ENCODE peak calls at places on chromosomes 13 and 19, in ten cellular contexts. P is K562, V is endodermal cell, B is psoas muscle, U is hepatocyte, G is thoracic aorta, H is body of pancreas, E is RWPE1, M is upper lobe of right lung, F is right lobe of liver. Q is an unnamed sample.

GRCh38 chr19:23384166-23384565 is 11.1 kb downstream of the ZNF91 start:
- DNase-seq in P (no peak), V (no peak), B (no peak), U (no peak), G (no peak), H (no peak), E (no peak), M (no peak), F (no peak), Q (no peak)

GRCh38 chr13:31225998-31226675 is 26.4 kb downstream of the B3GLCT start:
- DNase-seq in P (no peak), V (peak), B (no peak), U (no peak), G (no peak), H (no peak), E (no peak), M (no peak), F (no peak), Q (no peak)

GRCh38 chr13:30971575-30971974 is 39.1 kb downstream of the TEX26 start:
- DNase-seq in P (no peak), V (no peak), B (no peak), U (no peak), G (no peak), H (no peak), E (no peak), M (no peak), F (no peak), Q (no peak)

GRCh38 chr19:45340899-45341453 is 426 bp downstream of the KLC3 start:
- DNase-seq in P (no peak), V (peak), B (no peak), U (no peak), G (no peak), H (peak), E (no peak), M (no peak), F (no peak), Q (no peak)

GRCh38 chr13:77372275-77372674 is 45.4 kb upstream of the MYCBP2 start:
- DNase-seq in P (no peak), V (no peak), B (no peak), U (no peak), G (no peak), H (no peak), E (no peak), M (no peak), F (no peak), Q (no peak)

GRCh38 chr19:41327076-41327475 is 17.1 kb downstream of the CCDC97 start:
- DNase-seq in P (no peak), V (peak), B (no peak), U (no peak), G (no peak), H (no peak), E (no peak), M (no peak), F (no peak), Q (no peak)

GRCh38 chr19:23823952-23824389 is 65.3 kb upstream of the ZNF681 start:
- DNase-seq in P (peak), V (peak), B (no peak), U (no peak), G (no peak), H (no peak), E (no peak), M (no peak), F (no peak), Q (no peak)

GRCh38 chr19:55858401-55858800 is 22.1 kb downstream of the NLRP4 start:
- DNase-seq in P (no peak), V (no peak), B (no peak), U (no peak), G (no peak), H (no peak), E (no peak), M (no peak), F (no peak), Q (no peak)

GRCh38 chr13:102710261-102710679 is 15.4 kb upstream of the METTL21C start:
- DNase-seq in P (no peak), V (no peak), B (no peak), U (no peak), G (no peak), H (no peak), E (no peak), M (no peak), F (no peak), Q (no peak)

GRCh38 chr13:39688278-39688677 is 32.8 kb downstream of the COG6 start:
- DNase-seq in P (no peak), V (no peak), B (no peak), U (no peak), G (no peak), H (no peak), E (no peak), M (no peak), F (no peak), Q (no peak)

GRCh38 chr13:39682310-39682709 is 26.8 kb downstream of the COG6 start:
- DNase-seq in P (no peak), V (no peak), B (no peak), U (no peak), G (no peak), H (no peak), E (no peak), M (no peak), F (no peak), Q (no peak)

GRCh38 chr13:39682788-39683187 is 27.3 kb downstream of the COG6 start:
- DNase-seq in P (no peak), V (no peak), B (no peak), U (no peak), G (no peak), H (no peak), E (no peak), M (no peak), F (no peak), Q (no peak)

GRCh38 chr13:39685652-39686051 is 30.2 kb downstream of the COG6 start:
- DNase-seq in P (no peak), V (no peak), B (no peak), U (no peak), G (no peak), H (no peak), E (no peak), M (no peak), F (no peak), Q (no peak)

GRCh38 chr13:39684531-39685137 is 29.2 kb downstream of the COG6 start:
- DNase-seq in P (peak), V (no peak), B (no peak), U (peak), G (no peak), H (no peak), E (peak), M (no peak), F (no peak), Q (no peak)
- TF ChIP-seq CTCF in P (peak), V (peak), B (peak), U (peak), G (peak), H (peak), E (peak), M (peak), F (peak), Q (no peak)

DNA sequence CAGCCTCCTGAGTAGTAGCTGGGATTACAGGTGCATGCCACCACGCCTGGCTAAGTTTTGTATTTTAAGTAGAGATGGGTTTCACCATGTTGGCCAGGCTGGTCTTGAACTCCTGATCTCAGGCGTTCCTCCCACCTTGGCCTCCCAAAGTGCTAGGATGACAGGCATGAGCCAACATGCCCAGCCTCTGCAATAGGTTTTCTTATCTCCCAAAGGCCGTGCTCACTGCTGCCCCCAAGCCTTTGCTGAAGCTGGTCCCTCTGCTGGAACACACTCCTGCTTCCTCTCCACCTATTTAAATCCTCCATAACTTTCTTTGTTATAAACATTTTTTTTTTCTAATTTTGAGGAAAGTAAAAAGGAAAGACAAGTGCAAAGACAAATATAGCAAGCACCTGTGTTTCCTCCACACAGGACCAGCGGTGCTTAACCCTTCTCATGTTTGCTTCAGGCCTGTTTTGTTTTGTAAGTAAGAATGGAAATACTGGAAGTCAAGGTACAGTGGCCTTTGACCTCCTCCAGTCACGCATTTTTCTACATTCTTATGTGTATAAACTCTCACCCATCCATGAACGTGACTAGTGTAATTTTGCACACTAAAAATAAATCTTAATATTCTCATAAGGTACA is 14.5 kb upstream of the TNFAIP8L1 start:
- DNase-seq in P (peak), V (peak), B (no peak), U (peak), G (no peak), H (no peak), E (no peak), M (no peak), F (no peak), Q (no peak)
- H3K27ac ChIP-seq in P (peak), V (no peak), B (no peak), U (no peak), G (no peak), H (no peak), E (no peak), M (no peak), F (no peak), Q (no peak)

GRCh38 chr13:94711561-94712286 is 621 bp downstream of the SOX21 start:
- DNase-seq in P (peak), V (no peak), B (no peak), U (peak), G (no peak), H (no peak), E (peak), M (peak), F (no peak), Q (no peak)

GRCh38 chr13:94712812-94713555 is 639 bp upstream of the SOX21 start:
- DNase-seq in P (no peak), V (peak), B (no peak), U (peak), G (no peak), H (no peak), E (peak), M (peak), F (peak), Q (no peak)

GRCh38 chr13:94713556-94714182 is 1.3 kb upstream of the SOX21 start:
- DNase-seq in P (no peak), V (peak), B (no peak), U (no peak), G (no peak), H (no peak), E (no peak), M (no peak), F (no peak), Q (no peak)

GRCh38 chr13:94712287-94712811 is at the start of gene SOX21:
- DNase-seq in P (no peak), V (peak), B (no peak), U (no peak), G (no peak), H (no peak), E (no peak), M (no peak), F (no peak), Q (no peak)

GRCh38 chr13:94716016-94716415 is 3.7 kb upstream of the SOX21 start:
- DNase-seq in P (no peak), V (no peak), B (no peak), U (no peak), G (no peak), H (no peak), E (no peak), M (no peak), F (no peak), Q (no peak)
- TF ChIP-seq CTCF in P (no peak), V (peak), B (no peak), U (peak), G (no peak), H (no peak), E (no peak), M (no peak), F (no peak), Q (no peak)

GRCh38 chr19:48203794-48204628 is 33.5 kb downstream of the ZSWIM9 start:
- DNase-seq in P (peak), V (peak), B (peak), U (peak), G (peak), H (peak), E (peak), M (peak), F (peak), Q (peak)

GRCh38 chr19:48210005-48210404 is 39.5 kb downstream of the ZSWIM9 start:
- DNase-seq in P (no peak), V (no peak), B (no peak), U (no peak), G (no peak), H (no peak), E (no peak), M (no peak), F (no peak), Q (no peak)

GRCh38 chr19:48203227-48203793 is 32.8 kb downstream of the ZSWIM9 start:
- DNase-seq in P (peak), V (no peak), B (no peak), U (no peak), G (no peak), H (no peak), E (no peak), M (no peak), F (no peak), Q (no peak)

DNA sequence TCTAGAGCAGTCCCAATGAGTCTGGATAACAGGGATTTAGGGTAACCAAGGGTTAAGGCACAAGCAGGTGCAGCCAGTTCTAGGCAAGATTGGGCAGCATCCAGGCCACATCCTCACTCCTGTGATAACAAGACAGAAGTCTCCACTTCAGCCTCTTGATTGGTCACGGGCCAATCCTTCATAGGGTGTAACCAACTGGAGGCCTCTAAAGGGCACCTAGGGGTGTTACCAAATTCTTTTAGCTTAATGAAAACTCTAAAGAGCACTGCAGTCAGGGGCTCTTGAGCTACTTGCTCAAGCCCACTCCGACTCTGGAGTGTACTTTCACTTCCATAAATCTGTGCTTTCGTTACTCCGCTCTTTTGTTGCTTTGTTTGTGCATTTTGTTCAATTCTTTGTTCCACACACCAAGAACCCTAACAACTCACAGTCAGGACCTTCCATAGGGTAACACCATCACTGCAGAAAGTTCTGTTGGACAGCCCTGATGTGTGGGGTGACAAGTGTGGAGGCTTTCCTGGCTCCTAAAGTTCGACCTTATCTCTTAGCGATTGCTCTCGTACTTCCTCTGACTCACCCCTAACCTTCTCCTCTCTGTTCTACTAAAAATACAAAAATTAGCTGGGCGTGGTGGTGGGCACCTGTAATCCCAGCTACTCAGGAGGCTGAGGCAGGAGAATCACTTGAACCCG is 36.1 kb downstream of the ZSWIM9 start:
- DNase-seq in P (peak), V (no peak), B (no peak), U (no peak), G (no peak), H (no peak), E (no peak), M (peak), F (no peak), Q (no peak)
- H3K27ac ChIP-seq in P (peak), V (no peak), B (no peak), U (no peak), G (no peak), H (no peak), E (no peak), M (peak), F (no peak), Q (no peak)

GRCh38 chr19:19006213-19006612 is 27.1 kb downstream of the SUGP2 start:
- DNase-seq in P (no peak), V (no peak), B (no peak), U (no peak), G (no peak), H (no peak), E (no peak), M (no peak), F (no peak), Q (no peak)

GRCh38 chr19:19010551-19010950 is 22.8 kb downstream of the SUGP2 start:
- DNase-seq in P (no peak), V (no peak), B (no peak), U (no peak), G (no peak), H (no peak), E (no peak), M (no peak), F (no peak), Q (no peak)

GRCh38 chr19:19004144-19004543 is 29.2 kb downstream of the SUGP2 start:
- DNase-seq in P (no peak), V (no peak), B (no peak), U (no peak), G (no peak), H (no peak), E (no peak), M (no peak), F (no peak), Q (no peak)

DNA sequence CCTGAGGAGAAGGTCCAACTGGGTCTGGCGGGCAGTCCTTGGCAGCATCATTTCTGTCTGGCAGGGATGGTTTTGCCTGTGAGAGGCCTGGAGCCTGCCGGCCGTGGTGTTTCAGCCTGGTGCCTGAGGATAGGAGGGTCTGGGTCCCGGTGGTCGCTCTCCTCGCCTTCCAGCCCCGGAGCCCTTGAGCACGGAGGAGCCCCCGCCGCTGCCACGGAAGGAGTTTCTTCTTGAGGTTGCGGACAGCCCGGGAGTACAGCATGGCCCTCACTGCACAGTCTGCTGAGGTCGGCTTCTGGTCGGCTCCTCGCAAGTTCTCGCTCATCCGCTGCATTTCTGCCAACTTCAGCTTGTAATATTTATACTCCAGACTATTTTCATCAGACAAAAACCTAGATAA is 23.4 kb downstream of the SUGP2 start:
- DNase-seq in P (no peak), V (no peak), B (no peak), U (no peak), G (no peak), H (no peak), E (no peak), M (no peak), F (no peak), Q (no peak)
- TF ChIP-seq CTCF in P (no peak), V (no peak), B (no peak), U (no peak), G (no peak), H (no peak), E (no peak), M (no peak), F (no peak), Q (no peak)

GRCh38 chr13:109203587-109203986 is 574.2 kb downstream of the MYO16 start:
- DNase-seq in P (no peak), V (no peak), B (no peak), U (no peak), G (no peak), H (no peak), E (no peak), M (no peak), F (no peak), Q (no peak)
- H3K27ac ChIP-seq in P (no peak), V (no peak), B (no peak), U (no peak), G (no peak), H (no peak), E (no peak), M (no peak), F (no peak), Q (no peak)

GRCh38 chr13:20313896-20314295 is 81.8 kb upstream of the GJB6 start:
- DNase-seq in P (no peak), V (no peak), B (no peak), U (no peak), G (no peak), H (no peak), E (no peak), M (no peak), F (no peak), Q (no peak)

GRCh38 chr13:20312292-20312691 is 80.2 kb upstream of the GJB6 start:
- DNase-seq in P (no peak), V (no peak), B (no peak), U (no peak), G (no peak), H (no peak), E (no peak), M (no peak), F (no peak), Q (peak)

GRCh38 chr13:20305587-20305986 is 73.5 kb upstream of the GJB6 start:
- DNase-seq in P (no peak), V (no peak), B (no peak), U (no peak), G (no peak), H (no peak), E (no peak), M (no peak), F (no peak), Q (no peak)

GRCh38 chr13:20306039-20306438 is 73.9 kb upstream of the GJB6 start:
- DNase-seq in P (no peak), V (no peak), B (no peak), U (no peak), G (no peak), H (no peak), E (no peak), M (no peak), F (no peak), Q (no peak)

GRCh38 chr13:20311022-20311421 is 78.9 kb upstream of the GJB6 start:
- DNase-seq in P (no peak), V (no peak), B (no peak), U (no peak), G (no peak), H (no peak), E (no peak), M (no peak), F (no peak), Q (no peak)
- TF ChIP-seq CTCF in P (no peak), V (no peak), B (no peak), U (no peak), G (no peak), H (no peak), E (no peak), M (no peak), F (no peak), Q (no peak)

GRCh38 chr19:1855040-1855827 is 7.0 kb upstream of the REXO1 start:
- DNase-seq in P (peak), V (peak), B (peak), U (peak), G (no peak), H (peak), E (peak), M (peak), F (peak), Q (peak)

GRCh38 chr19:1852729-1853128 is 4.4 kb upstream of the REXO1 start:
- DNase-seq in P (no peak), V (no peak), B (no peak), U (no peak), G (no peak), H (no peak), E (no peak), M (no peak), F (peak), Q (no peak)

GRCh38 chr19:1854542-1855039 is 6.3 kb upstream of the REXO1 start:
- DNase-seq in P (peak), V (no peak), B (no peak), U (no peak), G (no peak), H (no peak), E (no peak), M (peak), F (no peak), Q (no peak)

GRCh38 chr19:1853295-1854031 is 5.2 kb upstream of the REXO1 start:
- DNase-seq in P (peak), V (peak), B (peak), U (peak), G (no peak), H (peak), E (peak), M (peak), F (peak), Q (no peak)

GRCh38 chr19:1854032-1854541 is 5.8 kb upstream of the REXO1 start:
- DNase-seq in P (no peak), V (no peak), B (no peak), U (no peak), G (no peak), H (no peak), E (no peak), M (no peak), F (no peak), Q (no peak)
- H3K27ac ChIP-seq in P (peak), V (no peak), B (no peak), U (no peak), G (no peak), H (no peak), E (peak), M (no peak), F (no peak), Q (peak)

DNA sequence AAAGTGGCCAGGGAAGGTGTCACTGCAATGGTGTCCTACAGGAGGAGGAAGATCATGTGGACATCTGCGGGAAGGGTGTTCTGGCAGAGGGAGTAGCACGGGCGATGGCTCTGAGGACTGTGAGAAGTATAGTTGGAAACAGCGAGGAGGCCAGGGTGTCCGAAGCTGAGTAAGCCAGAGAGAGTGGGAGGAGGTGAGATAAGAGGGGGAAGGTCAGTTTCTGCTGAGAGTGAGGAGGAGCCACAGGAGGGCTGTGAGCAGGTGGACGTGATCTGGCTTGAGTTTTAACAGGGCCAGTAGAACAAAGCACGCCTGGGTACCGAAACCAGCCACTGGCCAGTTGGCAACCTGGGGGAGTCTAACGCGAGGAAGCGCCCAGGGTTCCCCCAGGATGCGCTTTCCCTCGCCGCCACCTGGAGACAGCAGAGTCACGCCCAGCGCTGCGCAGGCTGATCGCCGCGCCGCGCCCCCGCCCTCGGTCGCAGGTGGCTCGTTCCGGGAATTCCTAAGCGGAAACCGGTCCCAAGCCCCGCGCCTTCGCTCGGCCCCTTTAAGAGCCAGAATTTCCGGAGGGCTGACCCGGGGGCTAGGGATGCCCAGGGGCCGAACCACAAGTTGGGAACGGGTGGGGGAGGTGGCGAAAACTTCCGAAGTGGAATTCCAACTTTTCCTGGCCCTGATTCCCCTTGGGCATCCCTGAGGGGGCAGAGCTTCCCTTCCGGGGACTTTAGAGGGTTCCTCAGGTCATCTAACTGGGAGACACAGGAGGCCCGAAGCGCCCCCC is 1.1 kb upstream of the LSR start:
- DNase-seq in P (peak), V (peak), B (no peak), U (peak), G (no peak), H (peak), E (peak), M (peak), F (peak), Q (no peak)
- TF ChIP-seq CTCF in P (peak), V (peak), B (peak), U (peak), G (peak), H (peak), E (peak), M (peak), F (peak), Q (no peak)